ENCODE peak calls at places on chromosome 13, in ten cellular contexts. M, F, W, K, X, Z, D, N, J and B are unnamed samples.

GRCh38 chr13:19632915-19633339 is 532 bp upstream of the MPHOSPH8 start:
- DNase-seq in M (no peak), F (no peak), W (no peak), K (no peak), X (no peak), Z (no peak), D (no peak), N (no peak), J (no peak), B (peak)

GRCh38 chr13:61255035-61255796 is 160.4 kb downstream of the PCDH20 start:
- DNase-seq in M (no peak), F (peak), W (peak), K (no peak), X (no peak), Z (no peak), D (no peak), N (peak), J (no peak), B (no peak)

GRCh38 chr13:78589206-78589605 is 14.1 kb downstream of the POU4F1 start:
- DNase-seq in M (no peak), F (no peak), W (peak), K (no peak), X (no peak), Z (peak), D (peak), N (no peak), J (no peak), B (no peak)

GRCh38 chr13:93603043-93603442 is 376.4 kb downstream of the GPC6 start:
- DNase-seq in M (no peak), F (peak), W (no peak), K (peak), X (peak), Z (no peak), D (peak), N (no peak), J (no peak), B (peak)

GRCh38 chr13:44128522-44128921 is 245.1 kb upstream of the SERP2 start:
- DNase-seq in M (no peak), F (no peak), W (no peak), K (no peak), X (peak), Z (no peak), D (peak), N (no peak), J (no peak), B (no peak)

GRCh38 chr13:50721664-50721976 is 121.9 kb downstream of the DLEU7 start:
- DNase-seq in M (no peak), F (no peak), W (no peak), K (no peak), X (no peak), Z (no peak), D (no peak), N (no peak), J (no peak), B (no peak)

GRCh38 chr13:109105899-109106298 is 476.5 kb downstream of the MYO16 start:
- DNase-seq in M (no peak), F (no peak), W (no peak), K (no peak), X (no peak), Z (no peak), D (no peak), N (no peak), J (no peak), B (no peak)

GRCh38 chr13:93413972-93414717 is 187.5 kb downstream of the GPC6 start:
- DNase-seq in M (no peak), F (peak), W (no peak), K (no peak), X (peak), Z (no peak), D (peak), N (no peak), J (no peak), B (no peak)

GRCh38 chr13:39557285-39557955 is 45.6 kb downstream of the LHFPL6 start:
- DNase-seq in M (no peak), F (no peak), W (no peak), K (no peak), X (no peak), Z (no peak), D (no peak), N (no peak), J (no peak), B (no peak)

GRCh38 chr13:42354246-42355117 is 82.5 kb downstream of the AKAP11 start:
- DNase-seq in M (peak), F (peak), W (peak), K (no peak), X (peak), Z (no peak), D (peak), N (no peak), J (no peak), B (no peak)

GRCh38 chr13:34931572-34931971 is 10.5 kb upstream of the NBEA start:
- DNase-seq in M (no peak), F (peak), W (no peak), K (no peak), X (no peak), Z (no peak), D (peak), N (no peak), J (no peak), B (no peak)

GRCh38 chr13:91596832-91597231 is 198.4 kb downstream of the GPC5 start:
- DNase-seq in M (no peak), F (no peak), W (no peak), K (no peak), X (no peak), Z (no peak), D (no peak), N (no peak), J (no peak), B (no peak)

GRCh38 chr13:93398167-93398566 is 171.6 kb downstream of the GPC6 start:
- DNase-seq in M (no peak), F (peak), W (no peak), K (no peak), X (no peak), Z (no peak), D (peak), N (no peak), J (no peak), B (no peak)

GRCh38 chr13:87941244-87941643 is 270.1 kb downstream of the SLITRK5 start:
- DNase-seq in M (no peak), F (no peak), W (no peak), K (peak), X (no peak), Z (no peak), D (no peak), N (no peak), J (no peak), B (no peak)

GRCh38 chr13:49530452-49530851 is 34.7 kb downstream of the PHF11 start:
- DNase-seq in M (no peak), F (no peak), W (peak), K (no peak), X (no peak), Z (no peak), D (no peak), N (no peak), J (no peak), B (no peak)

GRCh38 chr13:80571346-80572307 is 230.7 kb upstream of the SPRY2 start:
- DNase-seq in M (no peak), F (no peak), W (no peak), K (no peak), X (no peak), Z (no peak), D (no peak), N (no peak), J (no peak), B (no peak)

GRCh38 chr13:31790992-31791391 is 51.7 kb downstream of the RXFP2 start:
- DNase-seq in M (no peak), F (peak), W (no peak), K (no peak), X (peak), Z (no peak), D (peak), N (no peak), J (no peak), B (peak)

GRCh38 chr13:93116809-93117208 is 109.8 kb upstream of the GPC6 start:
- DNase-seq in M (peak), F (no peak), W (no peak), K (no peak), X (no peak), Z (no peak), D (no peak), N (peak), J (no peak), B (no peak)

GRCh38 chr13:60111726-60112125 is 52.0 kb downstream of the DIAPH3 start:
- DNase-seq in M (no peak), F (no peak), W (no peak), K (no peak), X (peak), Z (no peak), D (peak), N (no peak), J (no peak), B (no peak)

GRCh38 chr13:42722883-42723539 is 58.4 kb upstream of the FAM216B start:
- DNase-seq in M (no peak), F (no peak), W (no peak), K (no peak), X (no peak), Z (no peak), D (no peak), N (no peak), J (no peak), B (no peak)

GRCh38 chr13:74765955-74766354 is 631.8 kb upstream of the KLF12 start:
- DNase-seq in M (no peak), F (no peak), W (no peak), K (no peak), X (no peak), Z (no peak), D (no peak), N (no peak), J (no peak), B (no peak)

GRCh38 chr13:112685856-112686255 is 4.0 kb upstream of the ATP11A start:
- DNase-seq in M (peak), F (no peak), W (no peak), K (no peak), X (no peak), Z (no peak), D (no peak), N (no peak), J (no peak), B (no peak)

GRCh38 chr13:71727036-71727435 is 140.0 kb downstream of the DACH1 start:
- DNase-seq in M (no peak), F (no peak), W (no peak), K (no peak), X (no peak), Z (no peak), D (no peak), N (no peak), J (no peak), B (no peak)

GRCh38 chr13:103282571-103283450 is 216.6 kb upstream of the SLC10A2 start:
- DNase-seq in M (peak), F (peak), W (no peak), K (peak), X (peak), Z (no peak), D (peak), N (no peak), J (no peak), B (no peak)

GRCh38 chr13:34720618-34721017 is 221.5 kb upstream of the NBEA start:
- DNase-seq in M (no peak), F (no peak), W (no peak), K (no peak), X (no peak), Z (no peak), D (no peak), N (no peak), J (no peak), B (no peak)

GRCh38 chr13:29436291-29436690 is 159.2 kb downstream of the SLC7A1 start:
- DNase-seq in M (no peak), F (peak), W (no peak), K (peak), X (peak), Z (no peak), D (peak), N (no peak), J (no peak), B (no peak)

GRCh38 chr13:100442095-100442832 is 146.3 kb downstream of the GGACT start:
- DNase-seq in M (no peak), F (no peak), W (no peak), K (no peak), X (no peak), Z (no peak), D (no peak), N (no peak), J (no peak), B (no peak)

GRCh38 chr13:85316501-85316900 is 482.7 kb downstream of the SLITRK6 start:
- DNase-seq in M (no peak), F (peak), W (no peak), K (no peak), X (no peak), Z (no peak), D (no peak), N (no peak), J (no peak), B (no peak)
- H3K4me3 ChIP-seq in M (no peak), F (no peak), W (no peak), K (no peak), X (no peak), Z (no peak), D (no peak), N (no peak), J (no peak), B (no peak)

GRCh38 chr13:68609671-68610070 is 1379.5 kb upstream of the PCDH9 start:
- DNase-seq in M (no peak), F (no peak), W (no peak), K (no peak), X (no peak), Z (no peak), D (no peak), N (no peak), J (no peak), B (no peak)

DNA sequence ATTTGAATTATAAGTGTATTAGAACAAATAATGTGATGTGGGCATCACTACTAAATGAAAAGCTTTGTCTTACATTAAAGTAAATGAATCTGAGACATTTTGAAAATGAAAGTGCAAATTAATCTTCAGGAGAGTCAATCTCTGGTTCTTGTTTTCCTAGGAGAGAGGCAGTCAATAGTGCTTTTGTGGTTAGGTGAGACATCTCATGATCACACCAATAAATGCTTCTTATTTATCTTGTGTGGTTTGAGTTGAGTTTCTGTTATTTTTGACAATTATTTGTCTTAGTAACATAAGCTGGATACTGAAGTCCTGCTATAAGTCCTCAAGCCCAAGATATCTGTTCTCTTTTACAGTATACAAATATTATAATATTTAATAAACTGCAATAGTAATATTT is 1378.0 kb upstream of the PCDH9 start:
- DNase-seq in M (no peak), F (no peak), W (no peak), K (no peak), X (peak), Z (no peak), D (no peak), N (no peak), J (no peak), B (no peak)
- H3K4me3 ChIP-seq in M (no peak), F (no peak), W (no peak), K (no peak), X (no peak), Z (no peak), D (no peak), N (no peak), J (no peak), B (no peak)

GRCh38 chr13:24921003-24921402 is 157.0 kb downstream of the RNF17 start:
- DNase-seq in M (no peak), F (no peak), W (no peak), K (no peak), X (no peak), Z (no peak), D (peak), N (no peak), J (no peak), B (no peak)
- H3K4me3 ChIP-seq in M (no peak), F (no peak), W (peak), K (no peak), X (no peak), Z (no peak), D (peak), N (no peak), J (no peak), B (no peak)

DNA sequence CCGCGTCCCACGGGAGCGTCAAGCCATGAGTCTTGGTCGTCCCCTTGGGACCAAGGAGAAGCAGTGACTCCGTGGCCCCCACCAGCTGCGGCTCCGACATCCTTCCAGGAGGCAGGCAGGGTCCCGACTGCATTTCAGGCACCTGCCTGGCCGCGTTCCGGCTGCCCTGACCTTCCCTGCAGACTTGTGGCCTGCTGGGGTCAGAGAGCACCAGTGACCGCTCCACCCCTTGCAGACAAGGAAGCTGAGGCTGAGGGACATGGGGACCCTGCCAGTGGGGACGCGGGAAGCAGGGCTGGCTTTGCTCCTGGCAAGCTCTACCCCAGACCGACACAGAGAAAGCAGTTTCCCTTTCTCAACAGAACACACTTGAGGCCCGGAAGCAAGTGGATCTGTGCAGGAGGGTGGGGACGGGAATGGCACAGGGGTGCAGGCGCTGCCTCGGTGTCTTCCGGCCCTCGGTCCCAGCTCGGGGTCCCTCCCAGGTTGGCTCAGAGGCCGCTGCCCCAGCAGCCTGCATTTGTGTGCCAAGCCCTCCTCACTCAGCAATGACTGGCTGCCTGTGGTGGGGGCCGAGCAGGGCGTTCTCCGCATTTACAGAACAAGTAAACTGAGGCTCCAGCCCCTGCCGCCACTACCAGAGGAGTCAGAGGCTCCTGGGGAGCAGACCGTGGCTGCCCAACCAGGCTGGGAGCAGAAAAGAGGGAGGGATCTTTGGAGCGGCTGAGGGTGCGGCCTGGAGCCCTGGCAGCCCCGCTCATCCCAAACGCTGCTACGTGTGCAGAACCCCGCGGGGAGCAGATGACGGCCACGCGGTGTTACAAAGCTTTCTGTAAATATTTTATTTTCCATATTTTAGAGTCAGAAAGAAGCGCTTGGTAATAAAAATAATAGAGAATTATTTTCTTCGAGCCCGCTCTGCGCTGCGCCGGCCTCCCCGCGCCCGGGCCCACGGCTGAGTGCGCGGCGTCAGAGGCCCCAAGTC is 43.9 kb downstream of the GAS6 start:
- DNase-seq in M (no peak), F (no peak), W (no peak), K (no peak), X (no peak), Z (no peak), D (peak), N (no peak), J (no peak), B (no peak)
- H3K4me3 ChIP-seq in M (no peak), F (no peak), W (no peak), K (no peak), X (no peak), Z (no peak), D (peak), N (no peak), J (no peak), B (no peak)

DNA sequence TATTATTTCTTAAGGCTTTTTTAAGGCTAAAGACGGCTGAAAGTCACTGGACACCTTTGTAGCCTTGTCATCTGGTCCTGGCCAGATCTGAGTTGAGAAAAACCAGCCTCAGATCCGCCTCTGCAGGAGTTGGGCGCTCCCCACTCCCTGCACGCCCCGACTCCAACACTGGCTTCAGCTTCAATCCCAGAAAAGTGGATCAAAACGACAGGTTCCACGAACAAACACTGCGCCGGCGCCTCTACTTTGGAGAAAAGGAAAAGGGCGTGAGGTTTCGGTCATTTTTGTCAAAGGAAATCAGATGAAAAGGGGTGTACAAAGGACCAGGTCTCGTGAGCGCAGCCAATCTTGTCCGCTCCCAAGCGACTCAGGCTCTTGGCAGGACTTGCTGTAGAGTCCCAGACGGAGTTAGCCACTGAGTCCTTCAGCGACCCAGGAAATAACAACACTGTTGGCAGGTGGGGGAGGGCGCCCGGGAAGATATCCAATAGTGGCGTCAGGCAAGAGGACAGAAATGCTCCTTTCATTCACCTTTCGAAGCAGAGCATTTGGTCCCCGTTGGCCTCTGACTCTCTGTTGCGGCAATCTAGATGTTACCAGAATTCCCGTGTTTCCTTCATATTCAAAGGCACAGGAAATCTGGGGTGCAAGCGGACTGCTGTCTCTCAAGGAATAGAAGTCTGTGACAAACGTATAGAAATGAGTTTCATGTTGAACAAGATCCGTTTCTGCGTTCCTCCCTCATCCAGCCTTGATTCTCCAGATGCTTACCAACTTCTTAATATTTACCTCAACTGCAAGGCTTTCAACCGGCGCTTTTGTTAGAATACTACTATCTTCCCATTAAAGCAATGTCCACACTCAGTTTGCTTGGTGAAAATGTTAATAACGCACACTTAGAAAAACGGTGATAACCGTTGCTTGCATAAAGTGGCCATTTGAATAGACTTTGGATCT is 1.8 kb upstream of the CCNA1 start:
- DNase-seq in M (no peak), F (no peak), W (no peak), K (no peak), X (no peak), Z (no peak), D (peak), N (peak), J (no peak), B (no peak)
- H3K4me3 ChIP-seq in M (no peak), F (peak), W (no peak), K (peak), X (peak), Z (no peak), D (no peak), N (peak), J (no peak), B (no peak)

GRCh38 chr13:101916108-101916757 is 463.8 kb downstream of the ITGBL1 start:
- DNase-seq in M (no peak), F (no peak), W (no peak), K (no peak), X (no peak), Z (no peak), D (peak), N (peak), J (no peak), B (no peak)
- H3K4me3 ChIP-seq in M (no peak), F (no peak), W (no peak), K (no peak), X (no peak), Z (no peak), D (no peak), N (peak), J (no peak), B (no peak)

GRCh38 chr13:36673838-36674326 is at the start of gene SERTM1:
- DNase-seq in M (no peak), F (peak), W (no peak), K (no peak), X (peak), Z (no peak), D (peak), N (peak), J (no peak), B (no peak)
- H3K4me3 ChIP-seq in M (no peak), F (peak), W (no peak), K (no peak), X (peak), Z (no peak), D (no peak), N (peak), J (no peak), B (peak)

GRCh38 chr13:98570929-98571372 is 6.0 kb downstream of the STK24 start:
- DNase-seq in M (peak), F (no peak), W (peak), K (no peak), X (peak), Z (peak), D (no peak), N (no peak), J (peak), B (no peak)
- H3K4me3 ChIP-seq in M (no peak), F (no peak), W (peak), K (peak), X (no peak), Z (no peak), D (no peak), N (no peak), J (peak), B (peak)